ENCODE peak calls at places on chromosomes 5 and 9, in ten cellular contexts. P is ACHN; A is kidney epithelial cell; H is A549; Q is lung microvascular endothelial cell; C is NCI-H2029; G is WTC11; U is GM12892; S is activated effector memory CD4-positive, alpha-beta T cell treated with Interleukin-2 at 50 U/mL for 16 hours; D is non-pigmented ciliary epithelial cell. J is an unnamed sample.

GRCh38 chr5:157370967-157371366 is 89.0 kb upstream of the NIPAL4 start:
- DNase-seq in P (no peak), S (no peak), D (no peak), G (peak; percentile 41), Q (no peak), C (no peak), H (no peak), A (no peak), U (no peak), J (no peak)

GRCh38 chr5:121968910-121969607 is 7.3 kb downstream of the SRFBP1 start:
- DNase-seq in A (peak; percentile 93), C (no peak), S (no peak), H (peak; percentile 14), P (peak; percentile 95), U (no peak), Q (peak; percentile 29), G (no peak), D (peak; percentile 99), J (no peak)

GRCh38 chr9:73133921-73134407 is 17.7 kb upstream of the ANXA1 start:
- DNase-seq in Q (peak; percentile 75), S (no peak), G (no peak), U (no peak), H (no peak), C (no peak), A (no peak), P (no peak), D (no peak), J (no peak)

GRCh38 chr9:91047529-91047928 is 245.9 kb downstream of the SYK start:
- DNase-seq in Q (no peak), A (no peak), P (no peak), H (no peak), G (no peak), U (no peak), C (no peak), D (no peak), S (no peak), J (no peak)

GRCh38 chr9:131736440-131736839 is 3.4 kb downstream of the RAPGEF1 start:
- DNase-seq in C (no peak), U (no peak), G (no peak), P (no peak), Q (no peak), S (no peak), D (no peak), A (no peak), H (no peak), J (no peak)

GRCh38 chr9:71830131-71830530 is 61.8 kb upstream of the CEMIP2 start:
- DNase-seq in S (no peak), D (no peak), H (no peak), G (no peak), Q (no peak), C (no peak), P (no peak), U (no peak), A (no peak), J (no peak)

GRCh38 chr9:97895695-97896332 is 26.5 kb downstream of the TRMO start:
- DNase-seq in P (peak; percentile 30), G (peak; percentile 64), H (peak; percentile 32), U (no peak), Q (peak; percentile 9), C (no peak), D (no peak), S (no peak), A (no peak), J (no peak)

GRCh38 chr5:123460296-123460729 is 37.1 kb upstream of the CEP120 start:
- DNase-seq in S (no peak), P (peak; percentile 8), H (peak; percentile 8), D (no peak), Q (no peak), A (peak; percentile 19), U (no peak), C (no peak), G (no peak), J (no peak)

GRCh38 chr9:129458663-129459549 is 162.0 kb downstream of the C9orf50 start:
- DNase-seq in S (peak; percentile 8), C (no peak), P (no peak), D (no peak), U (no peak), A (no peak), H (no peak), Q (no peak), G (no peak), J (peak; percentile 75)

GRCh38 chr5:149337746-149338145 is 7.6 kb upstream of the GRPEL2 start:
- DNase-seq in A (no peak), P (no peak), G (no peak), C (peak; percentile 70), D (no peak), Q (no peak), H (no peak), S (no peak), U (no peak), J (no peak)